ENCODE peak calls at places on chromosomes 1 and 21, in eight cellular contexts. A is HTR-8/SVneo; N is non-pigmented ciliary epithelial cell; X is effector CD4-positive, alpha-beta T cell; E is stimulated activated CD8-positive, alpha-beta memory T cell treated with anti-CD3 and anti-CD28 coated beads, Interleukin-15, amount 100 ng/mL, for 24 hours; Z is activated T-helper 1 cell treated with Interleukin-2 at 50 U/mL for 16 hours; T is brain microvascular endothelial cell; M is fibroblast of lung. D is an unnamed sample.

GRCh38 chr21:44052830-44053226 is 40.7 kb downstream of the TRAPPC10 start:
- DNase-seq in A (no peak), X (no peak), E (no peak), T (no peak), N (no peak), M (no peak), Z (no peak), D (no peak)

GRCh38 chr1:224929335-224930237 is at the start of gene DNAH14:
- DNase-seq in A (peak), N (peak), Z (no peak), E (no peak), X (no peak), M (peak), T (peak), D (no peak)

GRCh38 chr1:163320891-163321290 is 863 bp upstream of the NUF2 start:
- DNase-seq in N (no peak), M (peak), Z (no peak), T (no peak), X (no peak), E (no peak), A (no peak), D (no peak)

GRCh38 chr1:173505401-173505800 is 28.3 kb downstream of the PRDX6 start:
- DNase-seq in A (no peak), Z (no peak), T (no peak), E (no peak), N (no peak), M (no peak), X (no peak), D (no peak)

GRCh38 chr1:13970631-13971247 is 270.8 kb downstream of the PRDM2 start:
- DNase-seq in N (no peak), Z (no peak), X (no peak), E (no peak), T (no peak), M (no peak), A (no peak), D (no peak)

GRCh38 chr1:199472025-199472424 is 555.5 kb upstream of the NR5A2 start:
- DNase-seq in X (no peak), E (no peak), M (no peak), T (no peak), Z (no peak), N (no peak), A (no peak), D (no peak)

GRCh38 chr1:44283524-44284173 is 70.4 kb downstream of the DMAP1 start:
- DNase-seq in T (no peak), E (no peak), X (no peak), A (no peak), Z (no peak), N (no peak), M (no peak), D (no peak)

GRCh38 chr1:205658943-205659581 is 21.2 kb downstream of the SLC45A3 start:
- DNase-seq in M (peak), N (peak), E (peak), Z (peak), T (peak), A (peak), X (peak), D (peak)

GRCh38 chr1:214310010-214310409 is 29.1 kb downstream of the SMYD2 start:
- DNase-seq in X (no peak), T (no peak), M (no peak), Z (no peak), N (no peak), A (no peak), E (no peak), D (no peak)

GRCh38 chr1:207097871-207098324 is 6.1 kb upstream of the C4BPA start:
- DNase-seq in N (no peak), M (no peak), E (no peak), Z (no peak), A (no peak), T (no peak), X (no peak), D (no peak)

GRCh38 chr1:153570874-153571273 is 5.2 kb upstream of the S100A2 start:
- DNase-seq in E (no peak), A (no peak), N (no peak), M (no peak), T (no peak), Z (no peak), X (no peak), D (no peak)

GRCh38 chr1:229117664-229118300 is 153.1 kb upstream of the RAB4A start:
- DNase-seq in N (no peak), M (peak), Z (no peak), E (no peak), T (no peak), X (no peak), A (no peak), D (no peak)

GRCh38 chr1:43531453-43531905 is 796 bp downstream of the PTPRF start:
- DNase-seq in T (no peak), X (no peak), A (peak), Z (no peak), M (no peak), E (no peak), N (no peak), D (no peak)

GRCh38 chr1:206679738-206680211 is 4.9 kb upstream of the MAPKAPK2 start:
- DNase-seq in A (no peak), X (no peak), Z (no peak), M (no peak), N (no peak), E (no peak), T (no peak), D (no peak)

GRCh38 chr21:44572959-44573583 is 458 bp upstream of the KRTAP10-4 start:
- DNase-seq in E (no peak), Z (no peak), X (no peak), M (peak), N (no peak), T (peak), A (no peak), D (no peak)

GRCh38 chr1:154934358-154934948 is 2.1 kb downstream of the PMVK start:
- DNase-seq in N (no peak), M (no peak), T (no peak), Z (no peak), A (no peak), E (no peak), X (no peak), D (no peak)

GRCh38 chr1:169604781-169605560 is 18.7 kb upstream of the F5 start:
- DNase-seq in A (no peak), M (no peak), X (peak), T (no peak), N (no peak), Z (peak), E (no peak), D (peak)

GRCh38 chr1:201088901-201089525 is 23.2 kb downstream of the CACNA1S start:
- DNase-seq in T (no peak), E (no peak), N (no peak), X (no peak), M (no peak), Z (no peak), A (no peak), D (no peak)

GRCh38 chr1:212431656-212432055 is 1.1 kb upstream of the NENF start:
- DNase-seq in E (no peak), T (no peak), Z (no peak), M (no peak), X (no peak), N (no peak), A (no peak), D (no peak)